ENCODE peak calls at places on chromosome 10, in six cellular contexts. K, G, V, X, H and N are unnamed samples.

GRCh38 chr10:119355930-119356329 is 148.6 kb downstream of the GRK5 start:
- DNase-seq in X (no peak), K (no peak), H (peak; percentile 30), V (no peak), G (no peak), N (no peak)

GRCh38 chr10:112565434-112566053 is 118.5 kb downstream of the VTI1A start:
- DNase-seq in H (peak; percentile 60), X (no peak), K (no peak), G (peak; percentile 79), V (no peak), N (no peak)

GRCh38 chr10:89062861-89063260 is 72.3 kb downstream of the FAS start:
- DNase-seq in K (no peak), X (no peak), V (no peak), G (no peak), H (peak; percentile 9), N (no peak)

GRCh38 chr10:12590682-12591642 is 241.6 kb downstream of the CAMK1D start:
- DNase-seq in K (no peak), V (no peak), G (no peak), H (no peak), X (no peak), N (no peak)

GRCh38 chr10:63197304-63198092 is 64.4 kb downstream of the NRBF2 start:
- DNase-seq in K (no peak), V (no peak), X (no peak), H (no peak), G (no peak), N (no peak)

GRCh38 chr10:19929466-19930140 is 113.4 kb downstream of the PLXDC2 start:
- DNase-seq in X (no peak), H (no peak), G (no peak), V (no peak), K (no peak), N (no peak)

GRCh38 chr10:74223755-74224530 is 72.9 kb downstream of the ADK start:
- DNase-seq in H (no peak), G (no peak), X (no peak), K (no peak), V (no peak), N (no peak)

GRCh38 chr10:67925449-67926005 is 41.1 kb downstream of the SIRT1 start:
- DNase-seq in G (no peak), K (no peak), H (no peak), V (no peak), X (no peak), N (no peak)

GRCh38 chr10:36094091-36094490 is 452.0 kb upstream of the FZD8 start:
- DNase-seq in V (no peak), G (no peak), K (no peak), H (no peak), X (no peak), N (no peak)

GRCh38 chr10:13352519-13352918 is 4.4 kb upstream of the SEPHS1 start:
- DNase-seq in K (no peak), V (no peak), G (peak; percentile 26), X (peak; percentile 34), H (peak; percentile 51), N (no peak)

GRCh38 chr10:119769886-119770285 is 44.0 kb downstream of the INPP5F start:
- DNase-seq in G (no peak), V (no peak), K (no peak), X (no peak), H (peak; percentile 20), N (no peak)

GRCh38 chr10:7410306-7410799 is 481 bp downstream of the SFMBT2 start:
- DNase-seq in X (no peak), V (no peak), H (peak; percentile 42), G (no peak), K (no peak), N (no peak)

GRCh38 chr10:88457680-88458079 is 125.4 kb downstream of the RNLS start:
- DNase-seq in G (no peak), X (no peak), V (no peak), K (no peak), H (no peak), N (no peak)

GRCh38 chr10:22135591-22135990 is 82.2 kb downstream of the EBLN1 start:
- DNase-seq in X (no peak), H (no peak), V (no peak), K (no peak), G (no peak), N (no peak)

GRCh38 chr10:132685121-132685891 is 100.6 kb downstream of the NKX6-2 start:
- DNase-seq in V (no peak), H (peak; percentile 70), G (peak; percentile 90), X (no peak), K (no peak), N (no peak)

GRCh38 chr10:12945709-12946359 is 55.7 kb downstream of the CCDC3 start:
- DNase-seq in G (no peak), X (no peak), H (peak; percentile 9), V (no peak), K (no peak), N (no peak)

GRCh38 chr10:48330269-48330668 is 23.8 kb downstream of the MAPK8 start:
- DNase-seq in V (no peak), G (no peak), K (no peak), X (no peak), H (no peak), N (no peak)

GRCh38 chr10:123043409-123043925 is 34.7 kb downstream of the ACADSB start:
- DNase-seq in H (peak; percentile 72), V (peak; percentile 30), X (peak; percentile 70), G (peak; percentile 71), K (peak; percentile 19), N (peak; percentile 39)

GRCh38 chr10:64067009-64067606 is 545.9 kb downstream of the REEP3 start:
- DNase-seq in K (no peak), H (no peak), V (no peak), G (no peak), X (no peak), N (no peak)

GRCh38 chr10:27741173-27742091 is 4.2 kb downstream of the MKX start:
- DNase-seq in K (no peak), H (no peak), V (no peak), X (no peak), G (no peak), N (peak; percentile 1)

GRCh38 chr10:80694930-80695329 is 157.2 kb downstream of the SH2D4B start:
- DNase-seq in G (no peak), K (no peak), V (no peak), H (no peak), X (no peak), N (no peak)

GRCh38 chr10:104328916-104329710 is 9.2 kb downstream of the ITPRIP start:
- DNase-seq in V (no peak), G (peak; percentile 23), K (no peak), X (no peak), H (peak; percentile 55), N (no peak)

GRCh38 chr10:5606321-5606720 is 60.1 kb downstream of the ASB13 start:
- DNase-seq in G (no peak), V (no peak), K (no peak), H (no peak), X (no peak), N (no peak)

GRCh38 chr10:124589491-124590006 is 127.9 kb downstream of the LHPP start:
- DNase-seq in G (peak; percentile 76), V (no peak), H (no peak), X (no peak), K (no peak), N (no peak)

GRCh38 chr10:125514206-125515162 is 168.5 kb downstream of the TEX36 start:
- DNase-seq in X (no peak), V (no peak), K (no peak), H (no peak), G (no peak), N (no peak)

GRCh38 chr10:48750019-48750418 is 65.3 kb downstream of the WDFY4 start:
- DNase-seq in X (no peak), K (no peak), H (no peak), V (no peak), G (no peak), N (no peak)

GRCh38 chr10:44921061-44921460 is 9.9 kb downstream of the TMEM72 start:
- DNase-seq in G (no peak), V (no peak), X (no peak), H (no peak), K (no peak), N (no peak)

GRCh38 chr10:44917848-44918247 is 6.7 kb downstream of the TMEM72 start:
- DNase-seq in G (no peak), K (no peak), H (no peak), X (no peak), V (no peak), N (no peak)

GRCh38 chr10:44922021-44922420 is 10.9 kb downstream of the TMEM72 start:
- DNase-seq in H (no peak), G (no peak), X (no peak), K (no peak), V (no peak), N (no peak)

GRCh38 chr10:44921506-44921905 is 10.4 kb downstream of the TMEM72 start:
- DNase-seq in H (no peak), X (no peak), K (no peak), G (no peak), V (no peak), N (no peak)

DNA sequence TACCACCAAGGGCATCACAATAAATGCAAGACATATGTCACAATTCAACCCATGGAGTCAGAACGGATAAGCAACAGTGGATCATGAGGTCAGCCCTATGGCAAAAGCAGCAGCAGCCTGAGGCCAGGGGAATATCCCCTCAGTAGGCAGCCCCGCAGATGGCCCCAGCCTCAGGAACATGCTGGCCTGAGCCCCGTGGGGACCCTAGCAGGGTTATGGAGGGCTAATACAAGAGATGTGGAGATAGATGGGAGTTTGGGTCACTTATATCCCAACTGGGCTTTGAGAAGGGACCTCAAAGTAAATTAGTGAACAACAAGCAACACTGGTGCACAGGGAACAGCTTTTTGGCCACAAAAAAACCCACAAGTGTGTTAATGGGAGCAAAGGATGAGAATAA is 9.1 kb downstream of the TMEM72 start:
- DNase-seq in X (no peak), H (no peak), K (no peak), V (no peak), G (no peak), N (no peak)
- TF ChIP-seq TAF1 in X (no peak), H (no peak), K (no peak), V (no peak), G (no peak), N (no peak)

GRCh38 chr10:78910476-78910875 is 158.3 kb upstream of the ZMIZ1 start:
- DNase-seq in K (no peak), V (no peak), H (no peak), G (no peak), X (no peak), N (no peak)
- TF ChIP-seq POLR2A in K (no peak), V (no peak), H (no peak), G (no peak), X (no peak), N (no peak)

GRCh38 chr10:116753759-116754158 is 11.4 kb upstream of the HSPA12A start:
- DNase-seq in V (no peak), K (no peak), X (no peak), G (no peak), H (no peak), N (no peak)
- TF ChIP-seq TAF1 in V (no peak), K (no peak), X (no peak), G (no peak), H (no peak), N (no peak)

DNA sequence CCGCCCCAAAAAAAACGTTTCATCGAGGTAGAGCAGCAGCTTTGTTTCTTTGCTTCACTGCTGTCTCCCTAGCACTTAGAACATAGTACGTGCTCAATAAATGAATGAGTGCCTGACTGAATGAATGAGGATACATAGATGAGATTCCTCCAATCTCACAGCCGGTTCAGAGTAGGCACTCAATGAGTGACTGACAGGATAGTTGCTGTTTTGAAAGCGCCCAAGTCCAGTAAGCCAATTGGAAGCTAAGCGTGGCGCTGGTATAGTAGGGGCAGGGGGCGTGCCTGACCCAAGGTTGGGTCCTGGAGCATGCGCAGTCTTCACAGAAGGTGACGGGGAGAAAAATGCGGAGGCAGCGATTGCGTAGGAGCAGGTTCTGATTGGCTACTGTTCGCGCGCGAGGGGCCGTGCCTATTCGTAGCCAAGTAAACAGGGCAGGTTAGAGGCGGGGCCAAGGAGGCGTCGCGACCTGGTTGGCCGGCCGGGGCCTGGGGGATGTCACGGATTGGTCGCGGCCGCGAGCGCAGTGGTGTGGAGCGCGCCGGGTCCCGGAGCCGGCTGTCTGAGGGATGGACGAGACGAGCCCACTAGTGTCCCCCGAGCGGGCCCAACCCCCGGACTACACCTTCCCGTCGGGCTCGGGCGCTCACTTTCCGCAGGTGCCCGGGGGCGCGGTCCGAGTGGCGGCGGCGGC is at the start of gene PI4K2A:
- DNase-seq in G (peak; percentile 98), X (peak; percentile 99), H (peak; percentile 98), V (peak; percentile 98), K (peak; percentile 94), N (peak; percentile 95)
- TF ChIP-seq POLR2A in G (peak; percentile 57), X (peak; percentile 86), H (peak; percentile 58), V (peak; percentile 85), K (peak; percentile 79), N (no peak)